ENCODE peak calls at places on chromosomes 4 and X, in seven cellular contexts. One of them, this sample, is unnamed.

GRCh38 chrX:122004127-122004526 is 956.7 kb downstream of the GLUD2 start:
- DNase-seq in right atrium auricular region: no peak
- DNase-seq in GM04504: no peak
- DNase-seq in germinal center: no peak
- DNase-seq in stimulated activated naive CD8-positive, alpha-beta T cell treated with anti-CD3 and anti-CD28 coated beads, Interleukin-15, Interleukin-2, amounts not matched to agents 100 U/mL and 50 U/mL, for 24 hours: no peak
- DNase-seq in AG09309: no peak
- DNase-seq in GM19239: no peak
- DNase-seq in this sample: no peak

GRCh38 chr4:79623125-79623905 is 215.3 kb upstream of the GK2 start:
- DNase-seq in stimulated activated naive CD8-positive, alpha-beta T cell treated with anti-CD3 and anti-CD28 coated beads, Interleukin-15, Interleukin-2, amounts not matched to agents 100 U/mL and 50 U/mL, for 24 hours: no peak
- DNase-seq in GM04504: no peak
- DNase-seq in right atrium auricular region: no peak
- DNase-seq in AG09309: no peak
- DNase-seq in germinal center: no peak
- DNase-seq in GM19239: no peak
- DNase-seq in this sample: no peak

GRCh38 chr4:16745009-16745408 is 153.4 kb downstream of the LDB2 start:
- DNase-seq in AG09309: peak
- DNase-seq in GM19239: no peak
- DNase-seq in germinal center: no peak
- DNase-seq in stimulated activated naive CD8-positive, alpha-beta T cell treated with anti-CD3 and anti-CD28 coated beads, Interleukin-15, Interleukin-2, amounts not matched to agents 100 U/mL and 50 U/mL, for 24 hours: no peak
- DNase-seq in right atrium auricular region: no peak
- DNase-seq in GM04504: peak
- DNase-seq in this sample: no peak

GRCh38 chrX:78476701-78477100 is 149.3 kb upstream of the CYSLTR1 start:
- DNase-seq in right atrium auricular region: no peak
- DNase-seq in GM04504: no peak
- DNase-seq in stimulated activated naive CD8-positive, alpha-beta T cell treated with anti-CD3 and anti-CD28 coated beads, Interleukin-15, Interleukin-2, amounts not matched to agents 100 U/mL and 50 U/mL, for 24 hours: no peak
- DNase-seq in AG09309: no peak
- DNase-seq in GM19239: no peak
- DNase-seq in germinal center: no peak
- DNase-seq in this sample: no peak

GRCh38 chr4:107449611-107450369 is 270.2 kb downstream of the PAPSS1 start:
- DNase-seq in GM04504: no peak
- DNase-seq in stimulated activated naive CD8-positive, alpha-beta T cell treated with anti-CD3 and anti-CD28 coated beads, Interleukin-15, Interleukin-2, amounts not matched to agents 100 U/mL and 50 U/mL, for 24 hours: no peak
- DNase-seq in right atrium auricular region: no peak
- DNase-seq in GM19239: no peak
- DNase-seq in AG09309: no peak
- DNase-seq in germinal center: no peak
- DNase-seq in this sample: no peak

GRCh38 chr4:113468165-113469022 is 293.1 kb downstream of the CAMK2D start:
- DNase-seq in stimulated activated naive CD8-positive, alpha-beta T cell treated with anti-CD3 and anti-CD28 coated beads, Interleukin-15, Interleukin-2, amounts not matched to agents 100 U/mL and 50 U/mL, for 24 hours: peak
- DNase-seq in GM04504: peak
- DNase-seq in germinal center: no peak
- DNase-seq in AG09309: peak
- DNase-seq in right atrium auricular region: peak
- DNase-seq in GM19239: no peak
- DNase-seq in this sample: peak

GRCh38 chr4:56127698-56128097 is 179.0 kb downstream of the CEP135 start:
- DNase-seq in germinal center: no peak
- DNase-seq in right atrium auricular region: no peak
- DNase-seq in GM04504: no peak
- DNase-seq in GM19239: no peak
- DNase-seq in AG09309: no peak
- DNase-seq in stimulated activated naive CD8-positive, alpha-beta T cell treated with anti-CD3 and anti-CD28 coated beads, Interleukin-15, Interleukin-2, amounts not matched to agents 100 U/mL and 50 U/mL, for 24 hours: no peak
- DNase-seq in this sample: no peak

GRCh38 chr4:75207902-75208301 is 275.0 kb downstream of the PARM1 start:
- DNase-seq in AG09309: no peak
- DNase-seq in GM04504: no peak
- DNase-seq in germinal center: no peak
- DNase-seq in GM19239: no peak
- DNase-seq in stimulated activated naive CD8-positive, alpha-beta T cell treated with anti-CD3 and anti-CD28 coated beads, Interleukin-15, Interleukin-2, amounts not matched to agents 100 U/mL and 50 U/mL, for 24 hours: no peak
- DNase-seq in right atrium auricular region: no peak
- DNase-seq in this sample: no peak

GRCh38 chrX:46268429-46268828 is 276.8 kb downstream of the ZNF674 start:
- DNase-seq in AG09309: no peak
- DNase-seq in germinal center: no peak
- DNase-seq in GM04504: no peak
- DNase-seq in GM19239: no peak
- DNase-seq in right atrium auricular region: no peak
- DNase-seq in stimulated activated naive CD8-positive, alpha-beta T cell treated with anti-CD3 and anti-CD28 coated beads, Interleukin-15, Interleukin-2, amounts not matched to agents 100 U/mL and 50 U/mL, for 24 hours: no peak
- DNase-seq in this sample: no peak

GRCh38 chr4:87943660-87944149 is 31.8 kb upstream of the SPP1 start:
- DNase-seq in right atrium auricular region: no peak
- DNase-seq in GM04504: no peak
- DNase-seq in stimulated activated naive CD8-positive, alpha-beta T cell treated with anti-CD3 and anti-CD28 coated beads, Interleukin-15, Interleukin-2, amounts not matched to agents 100 U/mL and 50 U/mL, for 24 hours: no peak
- DNase-seq in germinal center: no peak
- DNase-seq in GM19239: no peak
- DNase-seq in AG09309: no peak
- DNase-seq in this sample: no peak

GRCh38 chrX:8897259-8897658 is 96.1 kb upstream of the FAM9A start:
- DNase-seq in GM19239: no peak
- DNase-seq in right atrium auricular region: no peak
- DNase-seq in AG09309: no peak
- DNase-seq in germinal center: no peak
- DNase-seq in stimulated activated naive CD8-positive, alpha-beta T cell treated with anti-CD3 and anti-CD28 coated beads, Interleukin-15, Interleukin-2, amounts not matched to agents 100 U/mL and 50 U/mL, for 24 hours: no peak
- DNase-seq in GM04504: no peak
- DNase-seq in this sample: no peak

GRCh38 chr4:724131-724530 is 18.5 kb downstream of the PCGF3 start:
- DNase-seq in stimulated activated naive CD8-positive, alpha-beta T cell treated with anti-CD3 and anti-CD28 coated beads, Interleukin-15, Interleukin-2, amounts not matched to agents 100 U/mL and 50 U/mL, for 24 hours: no peak
- DNase-seq in GM19239: no peak
- DNase-seq in AG09309: no peak
- DNase-seq in GM04504: no peak
- DNase-seq in right atrium auricular region: no peak
- DNase-seq in germinal center: no peak
- DNase-seq in this sample: no peak

GRCh38 chr4:183348706-183349659 is 26.8 kb upstream of the CLDN24 start:
- DNase-seq in GM04504: peak
- DNase-seq in germinal center: no peak
- DNase-seq in AG09309: peak
- DNase-seq in GM19239: no peak
- DNase-seq in stimulated activated naive CD8-positive, alpha-beta T cell treated with anti-CD3 and anti-CD28 coated beads, Interleukin-15, Interleukin-2, amounts not matched to agents 100 U/mL and 50 U/mL, for 24 hours: peak
- DNase-seq in right atrium auricular region: no peak
- DNase-seq in this sample: no peak

GRCh38 chrX:24347871-24348270 is 12.6 kb upstream of the SUPT20HL1 start:
- DNase-seq in GM04504: no peak
- DNase-seq in right atrium auricular region: no peak
- DNase-seq in stimulated activated naive CD8-positive, alpha-beta T cell treated with anti-CD3 and anti-CD28 coated beads, Interleukin-15, Interleukin-2, amounts not matched to agents 100 U/mL and 50 U/mL, for 24 hours: no peak
- DNase-seq in GM19239: no peak
- DNase-seq in AG09309: no peak
- DNase-seq in germinal center: no peak
- DNase-seq in this sample: no peak

GRCh38 chrX:115649461-115650063 is 88.6 kb downstream of the PLS3 start:
- DNase-seq in GM19239: no peak
- DNase-seq in stimulated activated naive CD8-positive, alpha-beta T cell treated with anti-CD3 and anti-CD28 coated beads, Interleukin-15, Interleukin-2, amounts not matched to agents 100 U/mL and 50 U/mL, for 24 hours: no peak
- DNase-seq in germinal center: no peak
- DNase-seq in right atrium auricular region: no peak
- DNase-seq in AG09309: no peak
- DNase-seq in GM04504: no peak
- DNase-seq in this sample: no peak

GRCh38 chr4:158496030-158496741 is 25.5 kb upstream of the RXFP1 start:
- DNase-seq in germinal center: peak
- DNase-seq in AG09309: no peak
- DNase-seq in GM19239: no peak
- DNase-seq in stimulated activated naive CD8-positive, alpha-beta T cell treated with anti-CD3 and anti-CD28 coated beads, Interleukin-15, Interleukin-2, amounts not matched to agents 100 U/mL and 50 U/mL, for 24 hours: peak
- DNase-seq in right atrium auricular region: no peak
- DNase-seq in GM04504: no peak
- DNase-seq in this sample: no peak

GRCh38 chrX:134949271-134949670 is 41.5 kb upstream of the SMIM10 start:
- DNase-seq in GM04504: no peak
- DNase-seq in stimulated activated naive CD8-positive, alpha-beta T cell treated with anti-CD3 and anti-CD28 coated beads, Interleukin-15, Interleukin-2, amounts not matched to agents 100 U/mL and 50 U/mL, for 24 hours: no peak
- DNase-seq in AG09309: no peak
- DNase-seq in germinal center: no peak
- DNase-seq in right atrium auricular region: no peak
- DNase-seq in GM19239: no peak
- DNase-seq in this sample: no peak

GRCh38 chr4:77636902-77637301 is 31.3 kb downstream of the CXCL13 start:
- DNase-seq in right atrium auricular region: no peak
- DNase-seq in GM04504: peak
- DNase-seq in AG09309: peak
- DNase-seq in germinal center: no peak
- DNase-seq in GM19239: no peak
- DNase-seq in stimulated activated naive CD8-positive, alpha-beta T cell treated with anti-CD3 and anti-CD28 coated beads, Interleukin-15, Interleukin-2, amounts not matched to agents 100 U/mL and 50 U/mL, for 24 hours: no peak
- DNase-seq in this sample: no peak

GRCh38 chr4:88818650-88819470 is 121.2 kb upstream of the NAP1L5 start:
- DNase-seq in right atrium auricular region: no peak
- DNase-seq in stimulated activated naive CD8-positive, alpha-beta T cell treated with anti-CD3 and anti-CD28 coated beads, Interleukin-15, Interleukin-2, amounts not matched to agents 100 U/mL and 50 U/mL, for 24 hours: peak
- DNase-seq in GM19239: no peak
- DNase-seq in GM04504: no peak
- DNase-seq in germinal center: no peak
- DNase-seq in AG09309: no peak
- DNase-seq in this sample: no peak

GRCh38 chr4:146456681-146457080 is 65.1 kb downstream of the SLC10A7 start:
- DNase-seq in germinal center: no peak
- DNase-seq in GM04504: no peak
- DNase-seq in AG09309: no peak
- DNase-seq in stimulated activated naive CD8-positive, alpha-beta T cell treated with anti-CD3 and anti-CD28 coated beads, Interleukin-15, Interleukin-2, amounts not matched to agents 100 U/mL and 50 U/mL, for 24 hours: no peak
- DNase-seq in right atrium auricular region: no peak
- DNase-seq in GM19239: no peak
- DNase-seq in this sample: no peak

GRCh38 chr4:8838911-8839431 is 32.7 kb downstream of the HMX1 start:
- DNase-seq in right atrium auricular region: no peak
- DNase-seq in GM04504: no peak
- DNase-seq in GM19239: no peak
- DNase-seq in AG09309: no peak
- DNase-seq in stimulated activated naive CD8-positive, alpha-beta T cell treated with anti-CD3 and anti-CD28 coated beads, Interleukin-15, Interleukin-2, amounts not matched to agents 100 U/mL and 50 U/mL, for 24 hours: no peak
- DNase-seq in germinal center: no peak
- DNase-seq in this sample: no peak

GRCh38 chrX:75522565-75523411 is at the start of gene ZDHHC15:
- DNase-seq in stimulated activated naive CD8-positive, alpha-beta T cell treated with anti-CD3 and anti-CD28 coated beads, Interleukin-15, Interleukin-2, amounts not matched to agents 100 U/mL and 50 U/mL, for 24 hours: peak
- DNase-seq in AG09309: no peak
- DNase-seq in germinal center: peak
- DNase-seq in GM04504: no peak
- DNase-seq in GM19239: no peak
- DNase-seq in right atrium auricular region: peak
- DNase-seq in this sample: peak

GRCh38 chr4:73836373-73837269 is at the start of gene CXCL6:
- DNase-seq in germinal center: no peak
- DNase-seq in GM04504: no peak
- DNase-seq in right atrium auricular region: no peak
- DNase-seq in stimulated activated naive CD8-positive, alpha-beta T cell treated with anti-CD3 and anti-CD28 coated beads, Interleukin-15, Interleukin-2, amounts not matched to agents 100 U/mL and 50 U/mL, for 24 hours: no peak
- DNase-seq in GM19239: no peak
- DNase-seq in AG09309: no peak
- DNase-seq in this sample: no peak

GRCh38 chrX:153640736-153641574 is 6.0 kb upstream of the DUSP9 start:
- DNase-seq in right atrium auricular region: no peak
- DNase-seq in germinal center: no peak
- DNase-seq in GM19239: no peak
- DNase-seq in stimulated activated naive CD8-positive, alpha-beta T cell treated with anti-CD3 and anti-CD28 coated beads, Interleukin-15, Interleukin-2, amounts not matched to agents 100 U/mL and 50 U/mL, for 24 hours: no peak
- DNase-seq in GM04504: no peak
- DNase-seq in AG09309: no peak
- DNase-seq in this sample: no peak

GRCh38 chr4:136900706-136901105 is 631.6 kb downstream of the PCDH18 start:
- DNase-seq in germinal center: no peak
- DNase-seq in GM04504: peak
- DNase-seq in right atrium auricular region: no peak
- DNase-seq in AG09309: no peak
- DNase-seq in GM19239: no peak
- DNase-seq in stimulated activated naive CD8-positive, alpha-beta T cell treated with anti-CD3 and anti-CD28 coated beads, Interleukin-15, Interleukin-2, amounts not matched to agents 100 U/mL and 50 U/mL, for 24 hours: no peak
- DNase-seq in this sample: no peak

GRCh38 chr4:39044364-39044946 is 12.2 kb upstream of the TMEM156 start:
- DNase-seq in right atrium auricular region: peak
- DNase-seq in GM04504: peak
- DNase-seq in stimulated activated naive CD8-positive, alpha-beta T cell treated with anti-CD3 and anti-CD28 coated beads, Interleukin-15, Interleukin-2, amounts not matched to agents 100 U/mL and 50 U/mL, for 24 hours: peak
- DNase-seq in AG09309: peak
- DNase-seq in GM19239: peak
- DNase-seq in germinal center: peak
- DNase-seq in this sample: peak

GRCh38 chr4:88802585-88803285 is 105.1 kb upstream of the NAP1L5 start:
- DNase-seq in germinal center: no peak
- DNase-seq in GM19239: no peak
- DNase-seq in stimulated activated naive CD8-positive, alpha-beta T cell treated with anti-CD3 and anti-CD28 coated beads, Interleukin-15, Interleukin-2, amounts not matched to agents 100 U/mL and 50 U/mL, for 24 hours: no peak
- DNase-seq in AG09309: no peak
- DNase-seq in GM04504: no peak
- DNase-seq in right atrium auricular region: no peak
- DNase-seq in this sample: no peak

GRCh38 chr4:145888393-145888792 is 50.2 kb downstream of the ZNF827 start:
- DNase-seq in germinal center: no peak
- DNase-seq in AG09309: no peak
- DNase-seq in stimulated activated naive CD8-positive, alpha-beta T cell treated with anti-CD3 and anti-CD28 coated beads, Interleukin-15, Interleukin-2, amounts not matched to agents 100 U/mL and 50 U/mL, for 24 hours: no peak
- DNase-seq in GM04504: no peak
- DNase-seq in GM19239: no peak
- DNase-seq in right atrium auricular region: no peak
- DNase-seq in this sample: no peak

GRCh38 chr4:52199574-52200338 is 148.7 kb downstream of the SPATA18 start:
- DNase-seq in GM04504: peak
- DNase-seq in germinal center: no peak
- DNase-seq in GM19239: no peak
- DNase-seq in AG09309: peak
- DNase-seq in right atrium auricular region: no peak
- DNase-seq in stimulated activated naive CD8-positive, alpha-beta T cell treated with anti-CD3 and anti-CD28 coated beads, Interleukin-15, Interleukin-2, amounts not matched to agents 100 U/mL and 50 U/mL, for 24 hours: no peak
- DNase-seq in this sample: no peak

GRCh38 chr4:61992351-61992750 is 792.2 kb downstream of the ADGRL3 start:
- DNase-seq in stimulated activated naive CD8-positive, alpha-beta T cell treated with anti-CD3 and anti-CD28 coated beads, Interleukin-15, Interleukin-2, amounts not matched to agents 100 U/mL and 50 U/mL, for 24 hours: no peak
- DNase-seq in right atrium auricular region: no peak
- DNase-seq in GM04504: no peak
- DNase-seq in germinal center: no peak
- DNase-seq in AG09309: no peak
- DNase-seq in GM19239: no peak
- DNase-seq in this sample: no peak

GRCh38 chrX:108090474-108091265 is 672 bp downstream of the PSMD10 start:
- DNase-seq in germinal center: no peak
- DNase-seq in GM04504: peak
- DNase-seq in AG09309: peak
- DNase-seq in GM19239: no peak
- DNase-seq in stimulated activated naive CD8-positive, alpha-beta T cell treated with anti-CD3 and anti-CD28 coated beads, Interleukin-15, Interleukin-2, amounts not matched to agents 100 U/mL and 50 U/mL, for 24 hours: no peak
- DNase-seq in right atrium auricular region: no peak
- DNase-seq in this sample: no peak

GRCh38 chr4:168221298-168221697 is 97.3 kb downstream of the DDX60 start:
- DNase-seq in right atrium auricular region: no peak
- DNase-seq in stimulated activated naive CD8-positive, alpha-beta T cell treated with anti-CD3 and anti-CD28 coated beads, Interleukin-15, Interleukin-2, amounts not matched to agents 100 U/mL and 50 U/mL, for 24 hours: no peak
- DNase-seq in germinal center: no peak
- DNase-seq in GM19239: no peak
- DNase-seq in AG09309: peak
- DNase-seq in GM04504: peak
- DNase-seq in this sample: no peak

GRCh38 chr4:25889626-25890025 is 24.4 kb upstream of the SMIM20 start:
- DNase-seq in germinal center: no peak
- DNase-seq in stimulated activated naive CD8-positive, alpha-beta T cell treated with anti-CD3 and anti-CD28 coated beads, Interleukin-15, Interleukin-2, amounts not matched to agents 100 U/mL and 50 U/mL, for 24 hours: no peak
- DNase-seq in GM19239: no peak
- DNase-seq in AG09309: no peak
- DNase-seq in GM04504: no peak
- DNase-seq in right atrium auricular region: no peak
- DNase-seq in this sample: no peak

GRCh38 chrX:121308276-121308805 is 260.9 kb downstream of the GLUD2 start:
- DNase-seq in stimulated activated naive CD8-positive, alpha-beta T cell treated with anti-CD3 and anti-CD28 coated beads, Interleukin-15, Interleukin-2, amounts not matched to agents 100 U/mL and 50 U/mL, for 24 hours: peak
- DNase-seq in germinal center: peak
- DNase-seq in GM19239: no peak
- DNase-seq in right atrium auricular region: no peak
- DNase-seq in AG09309: peak
- DNase-seq in GM04504: peak
- DNase-seq in this sample: peak

GRCh38 chrX:65528705-65529340 is 5.8 kb downstream of the LAS1L start:
- DNase-seq in stimulated activated naive CD8-positive, alpha-beta T cell treated with anti-CD3 and anti-CD28 coated beads, Interleukin-15, Interleukin-2, amounts not matched to agents 100 U/mL and 50 U/mL, for 24 hours: peak
- DNase-seq in germinal center: peak
- DNase-seq in GM04504: no peak
- DNase-seq in right atrium auricular region: peak
- DNase-seq in AG09309: no peak
- DNase-seq in GM19239: peak
- DNase-seq in this sample: no peak

GRCh38 chr4:42560465-42560864 is 96.4 kb downstream of the ATP8A1 start:
- DNase-seq in AG09309: no peak
- DNase-seq in GM19239: no peak
- DNase-seq in right atrium auricular region: no peak
- DNase-seq in stimulated activated naive CD8-positive, alpha-beta T cell treated with anti-CD3 and anti-CD28 coated beads, Interleukin-15, Interleukin-2, amounts not matched to agents 100 U/mL and 50 U/mL, for 24 hours: no peak
- DNase-seq in germinal center: no peak
- DNase-seq in GM04504: no peak
- DNase-seq in this sample: no peak

GRCh38 chr4:183173580-183174526 is 74.8 kb downstream of the WWC2 start:
- DNase-seq in stimulated activated naive CD8-positive, alpha-beta T cell treated with anti-CD3 and anti-CD28 coated beads, Interleukin-15, Interleukin-2, amounts not matched to agents 100 U/mL and 50 U/mL, for 24 hours: no peak
- DNase-seq in AG09309: no peak
- DNase-seq in germinal center: no peak
- DNase-seq in GM04504: no peak
- DNase-seq in right atrium auricular region: no peak
- DNase-seq in GM19239: no peak
- DNase-seq in this sample: no peak

GRCh38 chr4:39855909-39856512 is 121.7 kb downstream of the PDS5A start:
- DNase-seq in right atrium auricular region: no peak
- DNase-seq in stimulated activated naive CD8-positive, alpha-beta T cell treated with anti-CD3 and anti-CD28 coated beads, Interleukin-15, Interleukin-2, amounts not matched to agents 100 U/mL and 50 U/mL, for 24 hours: no peak
- DNase-seq in AG09309: no peak
- DNase-seq in GM19239: no peak
- DNase-seq in germinal center: no peak
- DNase-seq in GM04504: no peak
- DNase-seq in this sample: no peak